ENCODE peak calls at places on chromosomes 11 and 22, in seven cellular contexts. V is neural progenitor cell, U is heart right ventricle, L is BJ, Z is fibroblast of mammary gland, T is transverse colon, S is HCT116. B is an unnamed sample.

GRCh38 chr11:122900803-122901202 is 18.2 kb downstream of the JHY start:
- DNase-seq in V (no peak), U (no peak), L (no peak), Z (peak), T (no peak), S (no peak), B (no peak)

GRCh38 chr22:35970601-35971417 is 57.8 kb downstream of the RBFOX2 start:
- DNase-seq in V (no peak), U (no peak), L (no peak), Z (no peak), T (no peak), S (no peak), B (no peak)

GRCh38 chr22:24156146-24156914 is 25.0 kb upstream of the SUSD2 start:
- DNase-seq in V (peak), U (no peak), L (no peak), Z (peak), T (peak), S (no peak), B (peak)

GRCh38 chr11:118088531-118088930 is 1.8 kb upstream of the SMIM35 start:
- DNase-seq in V (no peak), U (peak), L (no peak), Z (no peak), T (peak), S (no peak), B (no peak)

GRCh38 chr22:48936391-48936790 is 891.3 kb downstream of the BRD1 start:
- DNase-seq in V (no peak), U (no peak), L (no peak), Z (no peak), T (no peak), S (no peak), B (no peak)

GRCh38 chr11:1874406-1875092 is 17.1 kb downstream of the PRR33 start:
- DNase-seq in V (no peak), U (no peak), L (no peak), Z (no peak), T (peak), S (no peak), B (peak)

GRCh38 chr22:36897611-36898010 is 15.8 kb upstream of the CSF2RB start:
- DNase-seq in V (no peak), U (no peak), L (no peak), Z (no peak), T (no peak), S (no peak), B (no peak)

GRCh38 chr11:115764172-115764571 is 260.0 kb upstream of the CADM1 start:
- DNase-seq in V (no peak), U (no peak), L (no peak), Z (no peak), T (no peak), S (no peak), B (no peak)

GRCh38 chr22:40594924-40595323 is 41.6 kb downstream of the MRTFA start:
- DNase-seq in V (no peak), U (no peak), L (no peak), Z (no peak), T (no peak), S (no peak), B (no peak)

GRCh38 chr11:72569966-72570892 is 104.0 kb downstream of the PDE2A start:
- DNase-seq in V (no peak), U (no peak), L (no peak), Z (peak), T (no peak), S (no peak), B (no peak)

GRCh38 chr11:58919561-58919960 is 19.7 kb upstream of the GLYATL1 start:
- DNase-seq in V (no peak), U (no peak), L (peak), Z (no peak), T (no peak), S (no peak), B (no peak)

GRCh38 chr11:129790131-129790530 is 25.5 kb upstream of the TMEM45B start:
- DNase-seq in V (no peak), U (no peak), L (no peak), Z (no peak), T (no peak), S (no peak), B (no peak)

GRCh38 chr22:30555282-30556210 is 9.0 kb upstream of the SEC14L6 start:
- DNase-seq in V (no peak), U (no peak), L (no peak), Z (no peak), T (no peak), S (no peak), B (no peak)

GRCh38 chr11:2074266-2074825 is 64.8 kb downstream of the IGF2 start:
- DNase-seq in V (peak), U (no peak), L (no peak), Z (no peak), T (no peak), S (no peak), B (no peak)

GRCh38 chr11:29780756-29781155 is 236.1 kb downstream of the KCNA4 start:
- DNase-seq in V (peak), U (peak), L (no peak), Z (no peak), T (no peak), S (no peak), B (no peak)

GRCh38 chr11:44893250-44894216 is 57.1 kb downstream of the TP53I11 start:
- DNase-seq in V (peak), U (no peak), L (no peak), Z (no peak), T (no peak), S (no peak), B (no peak)

GRCh38 chr22:49997932-49998717 is 14.4 kb downstream of the IL17REL start:
- DNase-seq in V (no peak), U (no peak), L (no peak), Z (no peak), T (no peak), S (no peak), B (no peak)

GRCh38 chr11:11510939-11511338 is 110.9 kb downstream of the GALNT18 start:
- DNase-seq in V (peak), U (no peak), L (no peak), Z (no peak), T (peak), S (no peak), B (peak)

GRCh38 chr11:134275534-134276395 is at the start of gene GLB1L3:
- DNase-seq in V (peak), U (no peak), L (no peak), Z (no peak), T (peak), S (no peak), B (peak)

GRCh38 chr22:20937031-20937793 is 20.0 kb downstream of the CRKL start:
- DNase-seq in V (no peak), U (no peak), L (no peak), Z (no peak), T (no peak), S (no peak), B (no peak)

GRCh38 chr11:10927533-10927932 is 69.7 kb upstream of the ZBED5 start:
- DNase-seq in V (no peak), U (no peak), L (no peak), Z (no peak), T (peak), S (no peak), B (no peak)

GRCh38 chr11:12263141-12263693 is 114.2 kb upstream of the PARVA start:
- DNase-seq in V (no peak), U (peak), L (no peak), Z (no peak), T (no peak), S (no peak), B (no peak)

GRCh38 chr11:28343304-28344233 is 235.4 kb downstream of the METTL15 start:
- DNase-seq in V (no peak), U (no peak), L (peak), Z (peak), T (no peak), S (peak), B (no peak)

GRCh38 chr11:19817870-19818269 is 105.2 kb downstream of the NAV2 start:
- DNase-seq in V (no peak), U (no peak), L (no peak), Z (no peak), T (no peak), S (no peak), B (no peak)

GRCh38 chr11:12074529-12075195 is 35.7 kb upstream of the MICAL2 start:
- DNase-seq in V (no peak), U (no peak), L (no peak), Z (peak), T (no peak), S (no peak), B (no peak)

GRCh38 chr11:75760710-75761493 is 7.7 kb upstream of the DGAT2 start:
- DNase-seq in V (no peak), U (no peak), L (no peak), Z (peak), T (no peak), S (no peak), B (no peak)

GRCh38 chr11:112085822-112086421 is 634 bp downstream of the TIMM8B start:
- DNase-seq in V (no peak), U (no peak), L (no peak), Z (peak), T (peak), S (no peak), B (peak)

GRCh38 chr11:114832532-114833125 is 154.3 kb downstream of the NXPE2 start:
- DNase-seq in V (no peak), U (no peak), L (no peak), Z (no peak), T (no peak), S (no peak), B (no peak)

GRCh38 chr11:109040303-109040702 is 375.4 kb downstream of the DDX10 start:
- DNase-seq in V (peak), U (no peak), L (no peak), Z (no peak), T (no peak), S (peak), B (peak)

GRCh38 chr22:18050065-18050464 is 25.7 kb upstream of the MICAL3 start:
- DNase-seq in V (no peak), U (no peak), L (no peak), Z (no peak), T (no peak), S (no peak), B (no peak)
- TF ChIP-seq CTCF in V (no peak), U (no peak), L (no peak), Z (no peak), T (no peak), S (no peak), B (no peak)

GRCh38 chr22:22709719-22710445 is 65.5 kb downstream of the GGTLC2 start:
- DNase-seq in V (peak), U (no peak), L (no peak), Z (peak), T (no peak), S (no peak), B (no peak)
- TF ChIP-seq CTCF in V (peak), U (no peak), L (peak), Z (peak), T (no peak), S (peak), B (no peak)

GRCh38 chr11:37525336-37525735 is 927.3 kb upstream of the RAG2 start:
- DNase-seq in V (no peak), U (no peak), L (no peak), Z (peak), T (no peak), S (no peak), B (no peak)
- TF ChIP-seq CTCF in V (no peak), U (no peak), L (peak), Z (peak), T (no peak), S (no peak), B (no peak)

GRCh38 chr11:86696004-86696403 is 23.6 kb upstream of the ME3 start:
- DNase-seq in V (no peak), U (no peak), L (peak), Z (peak), T (no peak), S (peak), B (no peak)

GRCh38 chr11:86695391-86695790 is 23.0 kb upstream of the ME3 start:
- DNase-seq in V (no peak), U (no peak), L (no peak), Z (peak), T (no peak), S (no peak), B (no peak)

GRCh38 chr11:86699036-86699791 is 26.8 kb upstream of the ME3 start:
- DNase-seq in V (no peak), U (no peak), L (no peak), Z (no peak), T (no peak), S (no peak), B (no peak)

GRCh38 chr11:86696451-86696850 is 24.0 kb upstream of the ME3 start:
- DNase-seq in V (no peak), U (no peak), L (no peak), Z (no peak), T (no peak), S (no peak), B (no peak)

GRCh38 chr11:86698634-86699033 is 26.2 kb upstream of the ME3 start:
- DNase-seq in V (peak), U (no peak), L (no peak), Z (no peak), T (no peak), S (no peak), B (no peak)
- TF ChIP-seq CTCF in V (no peak), U (no peak), L (no peak), Z (no peak), T (no peak), S (no peak), B (no peak)

DNA sequence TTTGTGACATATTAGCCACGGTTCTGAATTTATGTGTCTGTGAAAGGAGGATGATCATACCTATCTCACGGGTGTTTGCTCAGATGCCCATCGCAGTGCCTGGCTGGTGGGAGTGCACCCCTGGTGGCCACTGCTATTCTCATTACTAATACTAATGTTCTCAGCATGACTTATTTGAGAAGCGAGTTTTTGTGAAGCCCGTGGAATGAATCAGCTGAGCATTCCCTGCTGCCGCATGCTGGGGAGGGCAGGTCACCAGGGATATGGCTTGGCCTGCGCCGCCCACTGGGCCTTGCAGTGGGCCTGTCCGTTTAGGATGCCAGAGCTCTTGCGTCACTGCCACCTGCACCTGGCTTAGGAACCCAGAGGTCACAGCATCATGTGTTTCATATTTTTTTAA is 16.8 kb downstream of the CTTN start:
- DNase-seq in V (no peak), U (no peak), L (peak), Z (peak), T (no peak), S (no peak), B (no peak)
- TF ChIP-seq CTCF in V (peak), U (no peak), L (peak), Z (peak), T (no peak), S (no peak), B (no peak)

GRCh38 chr22:46262449-46263207 is 515 bp downstream of the PKDREJ start:
- DNase-seq in V (peak), U (peak), L (no peak), Z (peak), T (peak), S (no peak), B (peak)
- TF ChIP-seq CTCF in V (peak), U (no peak), L (peak), Z (no peak), T (peak), S (no peak), B (no peak)

GRCh38 chr22:43539572-43540533 is 128.0 kb downstream of the MPPED1 start:
- DNase-seq in V (no peak), U (no peak), L (no peak), Z (no peak), T (no peak), S (no peak), B (no peak)

GRCh38 chr22:43535336-43535735 is 123.5 kb downstream of the MPPED1 start:
- DNase-seq in V (no peak), U (no peak), L (no peak), Z (no peak), T (no peak), S (no peak), B (no peak)

GRCh38 chr22:43535741-43536140 is 123.9 kb downstream of the MPPED1 start:
- DNase-seq in V (no peak), U (no peak), L (no peak), Z (no peak), T (no peak), S (no peak), B (no peak)

GRCh38 chr22:43534916-43535315 is 123.1 kb downstream of the MPPED1 start:
- DNase-seq in V (no peak), U (no peak), L (no peak), Z (no peak), T (no peak), S (no peak), B (no peak)

DNA sequence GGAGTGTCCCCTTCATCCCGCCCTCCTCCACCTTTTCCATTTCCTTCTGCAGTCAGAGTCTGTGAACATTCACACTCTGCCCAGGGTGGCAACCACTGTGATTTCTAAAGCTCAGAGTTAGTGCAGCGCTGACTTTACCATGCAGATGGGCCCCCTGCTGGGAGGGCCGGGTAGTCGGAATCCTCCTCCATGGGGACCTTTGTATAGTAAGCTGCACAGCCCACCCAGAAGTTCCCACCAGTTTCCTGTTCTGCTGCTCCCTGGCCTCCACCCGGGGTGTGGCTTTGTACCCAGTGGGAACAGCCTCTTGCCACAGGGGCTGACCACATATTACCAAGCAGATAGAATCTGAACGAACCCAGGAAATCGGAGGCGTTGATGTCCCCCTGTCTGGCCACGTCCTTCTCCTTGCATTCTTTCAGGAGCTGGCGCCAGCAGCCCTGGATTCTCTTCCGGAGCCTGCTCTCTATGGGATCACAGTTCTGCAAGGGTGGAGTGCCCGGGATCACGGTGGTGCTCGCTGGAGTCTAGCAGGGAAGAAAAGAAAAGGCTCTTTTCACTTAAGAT is 125.3 kb downstream of the MPPED1 start:
- DNase-seq in V (no peak), U (no peak), L (no peak), Z (no peak), T (no peak), S (no peak), B (no peak)
- TF ChIP-seq CTCF in V (no peak), U (no peak), L (no peak), Z (no peak), T (no peak), S (no peak), B (no peak)

GRCh38 chr11:91220476-91221202 is 997.8 kb upstream of the CHORDC1 start:
- DNase-seq in V (no peak), U (no peak), L (no peak), Z (peak), T (no peak), S (no peak), B (no peak)
- TF ChIP-seq CTCF in V (no peak), U (no peak), L (no peak), Z (no peak), T (no peak), S (no peak), B (no peak)

GRCh38 chr11:97118756-97119155 is 728.9 kb downstream of the JRKL start:
- DNase-seq in V (no peak), U (no peak), L (no peak), Z (no peak), T (no peak), S (no peak), B (no peak)
- TF ChIP-seq CTCF in V (no peak), U (no peak), L (no peak), Z (no peak), T (no peak), S (no peak), B (no peak)

GRCh38 chr11:61609970-61610347 is 29.1 kb upstream of the SYT7 start:
- DNase-seq in V (peak), U (no peak), L (no peak), Z (no peak), T (no peak), S (no peak), B (peak)
- TF ChIP-seq CTCF in V (peak), U (no peak), L (peak), Z (peak), T (peak), S (no peak), B (no peak)